ENCODE peak calls at places on chromosomes 12 and 14, in five cellular contexts. X, W, P, R and Q are unnamed samples.

GRCh38 chr12:85484387-85484786 is 204.4 kb downstream of the ALX1 start:
- DNase-seq in X (no peak), W (no peak), P (no peak), R (no peak), Q (no peak)

GRCh38 chr14:91398707-91399106 is 18.9 kb downstream of the CCDC88C start:
- DNase-seq in X (no peak), W (no peak), P (no peak), R (no peak), Q (no peak)

GRCh38 chr12:76242813-76243540 is 105.2 kb downstream of the BBS10 start:
- DNase-seq in X (no peak), W (no peak), P (peak; percentile 33), R (no peak), Q (no peak)

GRCh38 chr12:30927210-30927576 is 645 bp downstream of the TSPAN11 start:
- DNase-seq in X (no peak), W (no peak), P (no peak), R (no peak), Q (no peak)

GRCh38 chr14:91805659-91806058 is 61.7 kb downstream of the TC2N start:
- DNase-seq in X (no peak), W (no peak), P (no peak), R (no peak), Q (no peak)

GRCh38 chr12:88756153-88756552 is 175.9 kb upstream of the KITLG start:
- DNase-seq in X (no peak), W (no peak), P (no peak), R (no peak), Q (no peak)

GRCh38 chr12:18323159-18323558 is 61.8 kb downstream of the PIK3C2G start:
- DNase-seq in X (no peak), W (no peak), P (peak; percentile 53), R (no peak), Q (no peak)

GRCh38 chr12:1222858-1223644 is 232.0 kb downstream of the ERC1 start:
- DNase-seq in X (no peak), W (no peak), P (no peak), R (no peak), Q (no peak)

GRCh38 chr14:106872619-106873446 is 1346.5 kb downstream of the TMEM121 start:
- DNase-seq in X (peak; percentile 52), W (no peak), P (no peak), R (peak; percentile 85), Q (peak; percentile 82)

GRCh38 chr14:74834682-74835392 is 41.1 kb downstream of the PROX2 start:
- DNase-seq in X (no peak), W (no peak), P (peak; percentile 50), R (no peak), Q (no peak)

GRCh38 chr12:18262514-18262913 is 1.2 kb downstream of the PIK3C2G start:
- DNase-seq in X (no peak), W (no peak), P (no peak), R (no peak), Q (no peak)

GRCh38 chr14:69673578-69674305 is 62.3 kb downstream of the SUSD6 start:
- DNase-seq in X (no peak), W (no peak), P (no peak), R (no peak), Q (no peak)

GRCh38 chr12:105986779-105987686 is 151.7 kb downstream of the NUAK1 start:
- DNase-seq in X (no peak), W (no peak), P (peak; percentile 64), R (no peak), Q (no peak)

GRCh38 chr14:58637391-58638230 is at the start of gene DACT1:
- DNase-seq in X (no peak), W (peak; percentile 51), P (peak; percentile 87), R (peak; percentile 60), Q (peak; percentile 82)

GRCh38 chr12:96986883-96987523 is 79.9 kb downstream of the NEDD1 start:
- DNase-seq in X (peak; percentile 6), W (peak; percentile 38), P (peak; percentile 41), R (no peak), Q (no peak)

GRCh38 chr12:39846971-39847661 is 227.5 kb upstream of the ABCD2 start:
- DNase-seq in X (no peak), W (no peak), P (peak; percentile 14), R (no peak), Q (no peak)

GRCh38 chr14:68784298-68784910 is 8.5 kb downstream of the ZFP36L1 start:
- DNase-seq in X (no peak), W (no peak), P (no peak), R (no peak), Q (peak; percentile 77)

GRCh38 chr12:89160716-89161123 is 191.6 kb downstream of the DUSP6 start:
- DNase-seq in X (peak; percentile 45), W (no peak), P (peak; percentile 70), R (no peak), Q (no peak)

GRCh38 chr14:65496178-65496993 is 83.9 kb downstream of the FUT8 start:
- DNase-seq in X (no peak), W (no peak), P (peak; percentile 27), R (no peak), Q (no peak)

GRCh38 chr14:73759183-73759713 is 45.1 kb upstream of the PNMA1 start:
- DNase-seq in X (no peak), W (peak; percentile 33), P (peak; percentile 44), R (peak; percentile 65), Q (peak; percentile 87)

GRCh38 chr12:9750276-9751203 is 10.2 kb downstream of the CD69 start:
- DNase-seq in X (peak; percentile 61), W (peak; percentile 28), P (peak; percentile 74), R (peak; percentile 37), Q (no peak)

GRCh38 chr12:132813443-132813842 is 15.2 kb downstream of the GOLGA3 start:
- DNase-seq in X (no peak), W (no peak), P (no peak), R (no peak), Q (no peak)

GRCh38 chr14:55129086-55129427 is at the start of gene LGALS3:
- DNase-seq in X (no peak), W (no peak), P (peak; percentile 52), R (peak; percentile 37), Q (peak; percentile 91)

GRCh38 chr12:108638141-108638823 is 4.6 kb upstream of the SELPLG start:
- DNase-seq in X (no peak), W (peak; percentile 60), P (no peak), R (no peak), Q (no peak)

GRCh38 chr14:54654600-54654999 is 87.7 kb downstream of the SAMD4A start:
- DNase-seq in X (no peak), W (no peak), P (no peak), R (no peak), Q (no peak)

GRCh38 chr12:48999371-49000131 is at the start of gene DDN:
- DNase-seq in X (no peak), W (no peak), P (peak; percentile 47), R (peak; percentile 45), Q (no peak)

GRCh38 chr12:124592050-124592449 is 24.6 kb upstream of the NCOR2 start:
- DNase-seq in X (no peak), W (no peak), P (peak; percentile 74), R (no peak), Q (no peak)

GRCh38 chr14:71403673-71404072 is 496.4 kb downstream of the PCNX1 start:
- DNase-seq in X (no peak), W (no peak), P (peak; percentile 36), R (no peak), Q (no peak)

GRCh38 chr12:121061831-121062230 is 22.8 kb upstream of the OASL start:
- DNase-seq in X (no peak), W (no peak), P (no peak), R (no peak), Q (no peak)

GRCh38 chr14:88463318-88463717 is 77.9 kb downstream of the SPATA7 start:
- DNase-seq in X (no peak), W (peak; percentile 12), P (no peak), R (no peak), Q (no peak)

GRCh38 chr12:99619389-99620158 is 28.0 kb upstream of the GARIN6 start:
- DNase-seq in X (peak; percentile 1), W (no peak), P (peak; percentile 40), R (no peak), Q (no peak)

GRCh38 chr12:102702447-102703114 is 214.5 kb downstream of the PAH start:
- DNase-seq in X (peak; percentile 11), W (peak; percentile 34), P (peak; percentile 55), R (no peak), Q (no peak)

GRCh38 chr12:58090685-58091084 is 149.3 kb downstream of the ATP23 start:
- DNase-seq in X (no peak), W (no peak), P (no peak), R (no peak), Q (no peak)

GRCh38 chr12:109153711-109154434 is 37.5 kb downstream of the ACACB start:
- DNase-seq in X (no peak), W (no peak), P (no peak), R (no peak), Q (no peak)

GRCh38 chr14:68844210-68844545 is 51.3 kb upstream of the ZFP36L1 start:
- DNase-seq in X (no peak), W (no peak), P (no peak), R (no peak), Q (no peak)

GRCh38 chr12:108714866-108715265 is 16.5 kb downstream of the CORO1C start:
- DNase-seq in X (no peak), W (no peak), P (no peak), R (no peak), Q (no peak)

GRCh38 chr12:124338876-124339603 is 44.1 kb downstream of the RFLNA start:
- DNase-seq in X (no peak), W (no peak), P (no peak), R (no peak), Q (no peak)

GRCh38 chr14:85308531-85309300 is 221.2 kb upstream of the FLRT2 start:
- DNase-seq in X (no peak), W (peak; percentile 16), P (peak; percentile 15), R (no peak), Q (no peak)

GRCh38 chr12:114669501-114670256 is 14.3 kb downstream of the TBX3 start:
- DNase-seq in X (no peak), W (no peak), P (peak; percentile 70), R (no peak), Q (no peak)